ENCODE peak calls at places on chromosome 21, in eight cellular contexts. D is transverse colon, R is A549, K is ovary, L is suprapubic skin, H is H1, W is sigmoid colon, C is stomach. Y is an unnamed sample. For H3K4me1, the result is how much of the 10 kb centered on the place peaks cover.

GRCh38 chr21:38567577-38568360 is 69.5 kb upstream of the ERG start:
- DNase-seq in D (no peak), R (no peak), K (no peak), L (no peak), H (peak), W (no peak), C (no peak), Y (no peak)

GRCh38 chr21:37341254-37341960 is 25.2 kb upstream of the DYRK1A start:
- DNase-seq in D (no peak), R (no peak), K (no peak), L (no peak), H (no peak), W (no peak), C (no peak), Y (no peak)

GRCh38 chr21:23687154-23687553 is 1920.1 kb downstream of the MRPL39 start:
- DNase-seq in D (no peak), R (no peak), K (no peak), L (no peak), H (no peak), W (no peak), C (no peak), Y (no peak)

GRCh38 chr21:32412162-32412997 is at the start of gene EVA1C:
- DNase-seq in D (peak), R (peak), K (peak), L (peak), H (no peak), W (peak), C (peak), Y (peak)

GRCh38 chr21:24023402-24023801 is 1583.9 kb downstream of the MRPL39 start:
- DNase-seq in D (no peak), R (no peak), K (no peak), L (no peak), H (no peak), W (no peak), C (no peak), Y (no peak)

GRCh38 chr21:17693801-17694200 is 81.1 kb upstream of the BTG3 start:
- DNase-seq in D (no peak), R (no peak), K (no peak), L (no peak), H (no peak), W (no peak), C (no peak), Y (no peak)

GRCh38 chr21:33539612-33540011 is 2.3 kb downstream of the GART start:
- DNase-seq in D (no peak), R (no peak), K (no peak), L (no peak), H (no peak), W (no peak), C (no peak), Y (no peak)

GRCh38 chr21:18153063-18153462 is 91.6 kb upstream of the CHODL start:
- DNase-seq in D (no peak), R (no peak), K (no peak), L (no peak), H (no peak), W (no peak), C (no peak), Y (no peak)

GRCh38 chr21:31781737-31782136 is 49.8 kb upstream of the SCAF4 start:
- DNase-seq in D (no peak), R (no peak), K (peak), L (no peak), H (no peak), W (peak), C (no peak), Y (no peak)

DNA sequence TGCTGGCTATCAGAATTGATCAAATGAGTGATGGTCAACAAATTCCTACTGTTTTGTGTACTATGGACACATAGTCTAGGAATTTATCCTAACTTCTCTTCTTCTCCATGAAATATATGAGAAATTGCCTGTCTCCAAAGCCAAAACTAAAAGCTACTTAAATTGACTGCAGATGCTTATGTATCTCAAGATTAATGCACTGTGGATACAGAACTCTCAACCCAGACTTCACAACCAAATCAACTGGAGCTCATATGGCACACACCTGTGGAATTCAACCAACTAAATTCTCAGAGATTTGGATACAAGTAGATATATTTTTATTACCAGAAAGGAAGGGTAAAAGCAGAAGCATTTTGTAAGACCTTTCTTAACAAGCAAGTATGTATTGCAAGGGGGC is 566.1 kb downstream of the LTN1 start:
- DNase-seq in D (no peak), R (no peak), K (no peak), L (no peak), H (no peak), W (no peak), C (no peak), Y (no peak)
- H3K4me1 ChIP-seq in D (under half), R (under half), K (under half), L (under half), H (under half), W (under half), C (under half), Y (under half)

GRCh38 chr21:26169061-26169610 is 1.4 kb downstream of the APP start:
- DNase-seq in D (peak), R (peak), K (peak), L (peak), H (no peak), W (peak), C (peak), Y (no peak)
- TF ChIP-seq POLR2A in D (no peak), R (no peak), K (no peak), L (no peak), H (peak), W (no peak), C (no peak), Y (no peak)

GRCh38 chr21:16536661-16537359 is 807.0 kb downstream of the USP25 start:
- DNase-seq in D (no peak), R (no peak), K (no peak), L (no peak), H (no peak), W (no peak), C (no peak), Y (no peak)

GRCh38 chr21:16532841-16533240 is 803.1 kb downstream of the USP25 start:
- DNase-seq in D (no peak), R (no peak), K (no peak), L (no peak), H (no peak), W (no peak), C (no peak), Y (no peak)

GRCh38 chr21:16533692-16534407 is 804.1 kb downstream of the USP25 start:
- DNase-seq in D (no peak), R (no peak), K (no peak), L (no peak), H (no peak), W (no peak), C (no peak), Y (no peak)

GRCh38 chr21:16534408-16535099 is 804.8 kb downstream of the USP25 start:
- DNase-seq in D (peak), R (peak), K (peak), L (peak), H (no peak), W (peak), C (peak), Y (peak)

GRCh38 chr21:16535100-16535418 is 805.3 kb downstream of the USP25 start:
- DNase-seq in D (peak), R (no peak), K (peak), L (peak), H (no peak), W (peak), C (peak), Y (peak)
- TF ChIP-seq EP300 in D (no peak), R (no peak), K (no peak), L (no peak), H (no peak), W (no peak), C (no peak), Y (no peak)

DNA sequence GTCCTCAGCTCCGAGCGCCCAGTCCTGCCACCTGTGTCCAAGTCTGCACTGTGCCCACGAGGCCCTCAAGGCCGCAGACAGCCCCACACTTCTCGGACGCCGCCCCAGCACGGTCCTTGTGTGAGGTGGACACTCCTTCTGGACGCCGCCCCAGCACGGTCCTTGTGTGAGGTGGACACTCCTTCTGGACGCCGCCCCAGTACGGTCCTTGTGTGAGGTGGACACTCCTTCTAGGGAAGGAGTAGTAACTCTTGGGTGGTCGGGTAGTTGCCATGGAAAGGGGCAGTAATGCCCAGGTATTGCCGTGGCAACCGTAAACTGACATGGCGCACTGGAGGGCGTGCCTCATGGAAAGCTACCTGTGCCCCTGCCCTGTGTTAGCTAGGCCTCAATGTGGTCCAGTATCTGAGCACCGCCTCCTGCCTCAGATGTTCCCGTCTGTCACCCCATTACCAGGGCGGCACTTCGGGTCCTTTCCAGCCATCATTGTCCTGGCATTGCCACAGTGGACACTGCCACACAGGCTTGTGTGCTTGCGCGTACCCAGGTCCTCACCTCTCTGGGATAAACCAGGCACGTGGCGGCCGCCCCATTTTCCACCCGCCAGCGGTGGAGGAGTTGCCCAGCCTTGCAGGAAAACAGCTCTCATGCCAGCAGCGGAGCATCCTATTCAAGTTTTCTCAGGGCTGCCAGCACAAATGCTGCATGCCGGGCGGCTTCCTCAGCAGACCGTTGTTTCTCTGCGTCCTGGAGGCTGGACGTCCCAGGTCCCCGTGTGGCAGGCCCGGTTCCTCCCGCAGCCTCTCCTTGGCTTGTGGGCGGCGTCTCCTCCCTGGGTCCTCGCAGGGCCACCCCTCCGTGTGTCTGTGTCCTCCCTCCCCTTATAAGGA is 40.7 kb upstream of the POFUT2 start:
- DNase-seq in D (no peak), R (no peak), K (peak), L (peak), H (no peak), W (peak), C (no peak), Y (no peak)
- H3K4me1 ChIP-seq in D (under half), R (half or more), K (under half), L (under half), H (under half), W (under half), C (under half), Y (half or more)

GRCh38 chr21:34595457-34595856 is 19.5 kb downstream of the RCAN1 start:
- DNase-seq in D (no peak), R (no peak), K (no peak), L (no peak), H (no peak), W (no peak), C (no peak), Y (no peak)
- TF ChIP-seq POLR2A in D (no peak), R (no peak), K (no peak), L (no peak), H (no peak), W (no peak), C (no peak), Y (no peak)

GRCh38 chr21:44533121-44533890 is 6.7 kb downstream of the KRTAP10-1 start:
- DNase-seq in D (peak), R (no peak), K (no peak), L (peak), H (no peak), W (peak), C (no peak), Y (no peak)
- TF ChIP-seq EP300 in D (no peak), R (no peak), K (no peak), L (no peak), H (no peak), W (no peak), C (no peak), Y (no peak)

DNA sequence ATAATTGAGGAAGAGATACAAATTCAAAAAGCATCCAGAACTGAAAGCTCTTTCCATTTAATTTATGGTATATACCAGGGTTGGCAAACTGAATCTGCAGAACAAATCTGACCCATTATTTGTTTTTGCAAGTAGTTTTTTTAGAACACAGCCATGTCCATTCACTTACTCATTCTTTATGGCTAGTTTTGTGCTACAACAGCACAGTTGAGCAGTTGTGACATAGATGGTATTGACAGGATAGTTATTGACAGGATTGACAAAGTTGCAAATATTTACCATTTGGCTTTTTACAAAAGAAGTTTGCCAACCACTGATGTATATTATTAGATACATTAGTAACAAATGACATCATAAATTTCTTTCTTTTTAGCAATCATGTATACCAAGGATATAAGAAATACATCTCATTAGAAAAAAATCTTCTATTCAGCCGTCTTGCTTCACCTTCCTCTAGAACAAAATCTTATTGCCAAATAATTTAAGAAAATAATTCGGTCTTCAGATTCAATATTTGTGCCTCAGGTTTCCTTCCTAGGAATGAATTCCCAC is 9.4 kb downstream of the ADAMTS1 start:
- DNase-seq in D (no peak), R (no peak), K (no peak), L (no peak), H (no peak), W (no peak), C (no peak), Y (no peak)
- H3K4me1 ChIP-seq in D (under half), R (under half), K (under half), L (under half), H (under half), W (under half), C (under half), Y (under half)

GRCh38 chr21:44300262-44300959 is 558 bp downstream of the PFKL start:
- DNase-seq in D (peak), R (peak), K (peak), L (peak), H (no peak), W (peak), C (peak), Y (peak)

GRCh38 chr21:44299085-44299457 is 782 bp upstream of the PFKL start:
- DNase-seq in D (no peak), R (no peak), K (no peak), L (no peak), H (no peak), W (no peak), C (no peak), Y (no peak)

GRCh38 chr21:44298301-44298700 is 1.6 kb upstream of the PFKL start:
- DNase-seq in D (no peak), R (no peak), K (no peak), L (no peak), H (no peak), W (no peak), C (no peak), Y (no peak)

GRCh38 chr21:44301093-44301492 is 1.2 kb downstream of the PFKL start:
- DNase-seq in D (no peak), R (no peak), K (no peak), L (no peak), H (no peak), W (no peak), C (no peak), Y (no peak)

DNA sequence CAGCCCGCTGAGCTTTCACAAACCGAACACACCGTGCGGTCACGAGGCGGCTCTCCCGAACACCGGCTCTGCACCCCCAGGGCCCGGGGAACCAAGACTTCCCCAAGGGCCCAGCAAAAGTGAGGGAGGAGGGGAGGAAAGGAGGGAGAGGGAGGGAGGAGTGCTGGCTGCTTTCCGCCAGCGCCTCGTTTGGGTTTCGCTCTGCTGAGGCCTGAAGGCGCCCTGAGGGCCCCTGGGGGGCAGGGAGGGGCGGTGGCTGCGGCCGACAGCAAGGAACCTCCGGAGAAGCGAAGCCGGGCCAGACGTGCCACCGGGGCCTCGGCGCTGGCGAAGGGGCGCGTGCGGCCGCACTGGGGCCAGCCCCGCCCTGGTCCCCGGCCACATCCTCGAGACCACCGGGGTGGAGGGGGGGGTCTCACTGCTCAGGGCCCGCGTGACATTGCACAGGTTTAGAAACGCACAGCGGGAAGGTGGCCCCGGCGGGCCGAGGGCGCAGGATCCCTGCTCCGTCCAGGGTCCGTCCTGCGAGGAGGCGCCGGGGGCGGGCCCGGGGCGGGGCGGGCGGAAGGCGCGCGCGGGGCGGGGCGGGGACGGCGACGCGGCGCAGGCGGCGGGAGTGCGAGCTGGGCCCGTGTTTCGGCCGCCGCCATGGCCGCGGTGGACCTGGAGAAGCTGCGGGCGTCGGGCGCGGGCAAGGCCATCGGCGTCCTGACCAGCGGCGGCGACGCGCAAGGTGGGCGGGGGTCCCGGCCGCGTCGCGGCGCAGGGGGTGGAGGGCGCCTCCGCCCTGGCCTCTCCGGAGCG is at the start of gene PFKL:
- DNase-seq in D (peak), R (peak), K (peak), L (no peak), H (peak), W (peak), C (peak), Y (peak)
- TF ChIP-seq POLR2A in D (peak), R (peak), K (peak), L (no peak), H (no peak), W (peak), C (peak), Y (no peak)

GRCh38 chr21:40243676-40244075 is 376.4 kb downstream of the PCP4 start:
- DNase-seq in D (no peak), R (no peak), K (no peak), L (no peak), H (no peak), W (no peak), C (no peak), Y (no peak)

GRCh38 chr21:40242586-40242985 is 375.3 kb downstream of the PCP4 start:
- DNase-seq in D (no peak), R (no peak), K (no peak), L (no peak), H (no peak), W (no peak), C (no peak), Y (no peak)

GRCh38 chr21:40245021-40245420 is 377.8 kb downstream of the PCP4 start:
- DNase-seq in D (no peak), R (no peak), K (no peak), L (no peak), H (no peak), W (no peak), C (no peak), Y (no peak)
- TF ChIP-seq EP300 in D (no peak), R (no peak), K (no peak), L (no peak), H (no peak), W (no peak), C (no peak), Y (no peak)

DNA sequence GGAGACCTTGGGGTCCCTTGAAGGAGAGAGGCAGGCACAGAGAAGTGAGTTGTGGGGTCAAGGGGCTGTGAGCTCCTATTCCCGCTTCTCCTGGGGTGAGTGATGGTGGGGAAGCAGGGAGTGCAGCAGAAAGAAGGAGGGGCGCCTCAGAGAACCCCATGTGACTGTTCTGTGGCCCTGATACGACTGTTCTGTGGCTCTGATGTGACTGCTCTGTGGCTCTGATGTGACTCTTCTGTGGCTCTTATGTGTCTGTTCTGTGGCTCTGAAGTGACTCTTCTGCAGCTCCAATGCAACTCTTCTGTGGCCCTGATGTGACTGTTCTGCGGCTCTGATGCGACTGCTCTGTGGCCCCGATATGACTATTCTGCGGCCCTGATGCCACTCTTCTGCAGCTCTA is 29.9 kb upstream of the UMODL1 start:
- DNase-seq in D (no peak), R (no peak), K (no peak), L (no peak), H (no peak), W (no peak), C (no peak), Y (no peak)
- H3K4me1 ChIP-seq in D (under half), R (under half), K (under half), L (under half), H (under half), W (under half), C (under half), Y (under half)